ENCODE peak calls at places on chromosomes 11 and 22, in six cellular contexts. W, Q, K, C, G and S are unnamed samples.
A peak's percentile ranks its signal among the peaks of the same experiment; 100 is the strongest.

GRCh38 chr11:117678651-117679407 is 118.2 kb downstream of the DSCAML1 start:
- DNase-seq in W (no peak), Q (no peak), K (no peak), C (no peak), G (no peak), S (no peak)

GRCh38 chr22:37711490-37711889 is 14.6 kb downstream of the TRIOBP start:
- DNase-seq in W (no peak), Q (no peak), K (no peak), C (no peak), G (no peak), S (no peak)

GRCh38 chr22:48835857-48836672 is 991.6 kb downstream of the BRD1 start:
- DNase-seq in W (no peak), Q (no peak), K (no peak), C (no peak), G (no peak), S (no peak)

GRCh38 chr11:1672613-1673400 is 24.2 kb upstream of the KRTAP5-6 start:
- DNase-seq in W (no peak), Q (no peak), K (no peak), C (no peak), G (no peak), S (no peak)

GRCh38 chr11:112227002-112227401 is 774 bp downstream of the PTS start:
- DNase-seq in W (no peak), Q (no peak), K (no peak), C (no peak), G (no peak), S (no peak)

GRCh38 chr11:92388380-92388779 is 163.8 kb downstream of the FAT3 start:
- DNase-seq in W (no peak), Q (no peak), K (no peak), C (no peak), G (no peak), S (no peak)

GRCh38 chr22:47142427-47143046 is 380.1 kb downstream of the TBC1D22A start:
- DNase-seq in W (no peak), Q (no peak), K (no peak), C (no peak), G (no peak), S (no peak)

GRCh38 chr11:84215671-84216070 is 929.5 kb upstream of the CCDC90B start:
- DNase-seq in W (no peak), Q (no peak), K (no peak), C (no peak), G (no peak), S (no peak)

GRCh38 chr11:88050247-88050646 is 125.0 kb downstream of the RAB38 start:
- DNase-seq in W (no peak), Q (no peak), K (no peak), C (no peak), G (no peak), S (no peak)

GRCh38 chr22:30691204-30691603 is 3.5 kb upstream of the OSBP2 start:
- DNase-seq in W (no peak), Q (no peak), K (no peak), C (no peak), G (no peak), S (no peak)

GRCh38 chr22:49863936-49864335 is 10.3 kb downstream of the ZBED4 start:
- DNase-seq in W (no peak), Q (no peak), K (no peak), C (no peak), G (no peak), S (no peak)

GRCh38 chr11:100890779-100891178 is 203.7 kb downstream of the ARHGAP42 start:
- DNase-seq in W (no peak), Q (no peak), K (no peak), C (no peak), G (no peak), S (no peak)

DNA sequence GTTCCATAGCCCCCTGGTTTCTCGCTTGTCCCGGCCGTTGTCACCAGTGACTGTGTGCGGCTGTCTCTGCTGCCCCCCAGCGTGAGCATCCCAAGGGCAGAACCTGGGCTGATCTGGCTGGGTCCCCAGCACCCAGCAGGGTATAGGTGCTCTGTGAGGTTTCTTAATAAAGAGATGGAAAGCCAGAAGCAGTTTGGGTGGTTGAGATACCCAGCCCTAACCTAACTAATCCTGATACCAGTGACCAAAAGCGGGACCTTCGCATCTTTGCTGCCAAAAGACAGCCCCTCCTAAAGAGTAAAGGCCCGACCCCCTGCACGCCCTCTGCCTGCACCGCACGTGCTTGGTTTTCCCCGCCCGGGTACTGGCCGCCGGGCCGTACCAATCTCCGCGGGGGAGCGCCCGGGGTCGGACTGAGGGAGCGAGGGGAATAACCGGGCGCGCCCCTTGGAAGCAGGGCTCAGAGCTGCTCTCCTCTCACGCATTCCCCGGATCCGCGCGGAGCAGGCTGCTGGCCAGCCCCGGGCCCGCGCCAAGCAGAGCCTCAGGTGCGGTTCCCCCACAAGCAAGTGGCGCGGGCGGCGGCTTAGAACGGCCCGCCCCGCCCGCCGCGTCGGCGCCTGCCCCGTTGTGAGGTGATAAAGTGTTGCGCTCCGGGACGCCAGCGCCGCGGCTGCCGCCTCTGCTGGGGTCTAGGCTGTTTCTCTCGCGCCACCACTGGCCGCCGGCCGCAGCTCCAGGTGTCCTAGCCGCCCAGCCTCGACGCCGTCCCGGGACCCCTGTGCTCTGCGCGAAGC is at the start of gene DGAT2:
- DNase-seq in W (peak; percentile 82), Q (peak; percentile 29), K (peak; percentile 33), C (peak; percentile 84), G (peak; percentile 76), S (peak; percentile 69)
- TF ChIP-seq POLR2A in W (no peak), Q (no peak), K (no peak), C (peak; percentile 83), G (no peak), S (no peak)

DNA sequence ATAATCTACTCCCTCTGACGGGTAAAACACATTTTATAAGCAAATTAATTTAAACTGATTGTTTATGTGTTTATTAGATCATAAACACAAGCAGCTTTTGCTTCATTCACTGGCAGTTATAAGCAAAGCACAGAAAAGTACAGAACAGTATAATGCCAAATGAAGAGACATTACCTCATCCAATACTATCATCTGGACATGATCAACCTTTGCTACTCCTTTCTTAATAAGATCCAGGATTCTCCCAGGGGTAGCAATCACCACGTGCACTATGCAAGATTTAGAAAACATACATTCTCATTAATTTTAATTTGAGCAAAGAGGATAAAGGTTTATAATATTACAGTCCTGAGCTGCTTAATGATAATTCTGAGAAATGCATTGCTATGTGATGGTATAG is 27.9 kb downstream of the DDX6 start:
- DNase-seq in W (no peak), Q (no peak), K (no peak), C (no peak), G (no peak), S (no peak)
- H3K36me3 ChIP-seq in W (peaks cover 69% of the 10 kb centered on the region), Q (no peaks in the 10 kb centered on the region), K (peaks cover 85% of the 10 kb centered on the region), C (peaks cover 74% of the 10 kb centered on the region), G (peaks cover 99% of the 10 kb centered on the region), S (no peaks in the 10 kb centered on the region)

GRCh38 chr11:124098142-124098541 is 17.1 kb upstream of the VWA5A start:
- DNase-seq in W (no peak), Q (no peak), K (no peak), C (no peak), G (no peak), S (no peak)
- TF ChIP-seq EP300 in W (no peak), Q (no peak), K (no peak), C (no peak), G (no peak), S (no peak)

GRCh38 chr11:44033411-44033850 is 14.3 kb upstream of the ACCSL start:
- DNase-seq in W (no peak), Q (no peak), K (no peak), C (no peak), G (no peak), S (no peak)
- TF ChIP-seq POLR2A in W (no peak), Q (no peak), K (no peak), C (no peak), G (no peak), S (no peak)

DNA sequence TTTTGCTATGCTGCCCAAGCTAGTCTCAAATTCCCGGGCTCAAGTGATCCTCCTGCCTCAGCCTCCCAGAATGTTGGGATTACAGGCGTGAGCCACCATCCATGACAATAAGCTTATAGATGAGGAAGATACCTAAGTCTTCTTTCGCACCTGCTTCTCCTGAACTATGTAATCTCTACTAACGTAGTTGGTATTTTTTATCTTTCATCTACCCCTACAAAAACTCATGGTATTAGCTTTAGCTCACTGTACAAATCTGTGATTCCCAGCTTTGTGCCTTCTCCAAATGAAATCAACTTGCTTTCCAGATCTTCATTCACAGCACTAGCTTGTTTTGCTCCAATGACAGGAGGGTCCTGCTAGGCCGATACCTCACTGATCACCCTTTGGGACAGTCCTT is 36.4 kb downstream of the PI4KA start:
- DNase-seq in W (no peak), Q (no peak), K (no peak), C (no peak), G (no peak), S (no peak)
- H3K36me3 ChIP-seq in W (peaks cover 28% of the 10 kb centered on the region), Q (no peaks in the 10 kb centered on the region), K (no peaks in the 10 kb centered on the region), C (peaks cover 39% of the 10 kb centered on the region), G (peaks cover 85% of the 10 kb centered on the region), S (no peaks in the 10 kb centered on the region)